ENCODE peak calls at places on chromosomes 6 and 20, in six cellular contexts. S is WERI-Rb-1; D is hippocampal formation; X is stimulated activated CD8-positive, alpha-beta memory T cell treated with anti-CD3 and anti-CD28 coated beads, Interleukin-2, amount 100 ng/mL, for 1 hour; O is esophagus squamous epithelium; U is occipital lobe. I is an unnamed sample.

GRCh38 chr6:142913511-142914047 is 31.4 kb downstream of the HIVEP2 start:
- DNase-seq in X (peak), O (no peak), U (no peak), D (no peak), S (no peak), I (no peak)

GRCh38 chr6:150492941-150493340 is 106.7 kb upstream of the PLEKHG1 start:
- DNase-seq in O (no peak), X (no peak), D (no peak), S (no peak), U (no peak), I (no peak)

GRCh38 chr6:89298680-89299450 is 16.2 kb downstream of the GABRR2 start:
- DNase-seq in U (no peak), S (peak), O (no peak), X (no peak), D (no peak), I (no peak)

GRCh38 chr6:19309661-19310060 is 527.5 kb upstream of the ID4 start:
- DNase-seq in U (no peak), X (no peak), D (no peak), S (no peak), O (no peak), I (no peak)

GRCh38 chr20:9306521-9306920 is 207.9 kb upstream of the LAMP5 start:
- DNase-seq in O (no peak), U (no peak), D (no peak), S (no peak), X (no peak), I (no peak)

GRCh38 chr6:151783692-151784091 is 23.8 kb upstream of the ESR1 start:
- DNase-seq in D (no peak), S (no peak), U (no peak), X (no peak), O (no peak), I (no peak)

GRCh38 chr20:20780127-20780822 is 67.8 kb upstream of the RALGAPA2 start:
- DNase-seq in O (no peak), S (no peak), X (no peak), U (peak), D (no peak), I (peak)

GRCh38 chr20:57672164-57672563 is 37.7 kb downstream of the PMEPA1 start:
- DNase-seq in X (no peak), S (no peak), D (no peak), O (no peak), U (no peak), I (peak)

GRCh38 chr6:40556881-40557280 is 30.3 kb downstream of the LRFN2 start:
- DNase-seq in D (no peak), X (no peak), U (no peak), S (peak), O (no peak), I (no peak)

GRCh38 chr20:3051385-3052019 is 5.7 kb downstream of the MRPS26 start:
- DNase-seq in U (no peak), O (no peak), S (no peak), D (no peak), X (no peak), I (no peak)

GRCh38 chr6:100370265-100370664 is 94.5 kb downstream of the SIM1 start:
- DNase-seq in U (no peak), D (no peak), S (no peak), O (no peak), X (no peak), I (no peak)

GRCh38 chr6:6785163-6785521 is 196.6 kb downstream of the LY86 start:
- DNase-seq in D (no peak), X (no peak), O (no peak), S (no peak), U (no peak), I (no peak)

GRCh38 chr6:161107779-161108380 is 116.3 kb downstream of the MAP3K4 start:
- DNase-seq in D (no peak), O (no peak), X (no peak), S (peak), U (no peak), I (no peak)

GRCh38 chr20:61949714-61950630 is 115.7 kb downstream of the TAF4 start:
- DNase-seq in U (no peak), X (no peak), S (no peak), D (no peak), O (no peak), I (no peak)

GRCh38 chr6:84379142-84379541 is 151.7 kb upstream of the CEP162 start:
- DNase-seq in D (no peak), S (no peak), X (no peak), O (no peak), U (no peak), I (no peak)

GRCh38 chr6:54198134-54198533 is 86.9 kb downstream of the MLIP start:
- DNase-seq in D (no peak), O (no peak), U (no peak), S (no peak), X (no peak), I (no peak)

GRCh38 chr20:37558779-37559178 is 31.1 kb upstream of the BLCAP start:
- DNase-seq in S (no peak), O (no peak), X (no peak), D (no peak), U (no peak), I (no peak)

GRCh38 chr20:45358282-45359068 is 4.5 kb upstream of the SYS1 start:
- DNase-seq in U (peak), S (no peak), O (no peak), D (peak), X (no peak), I (no peak)

GRCh38 chr6:75210885-75211739 is 5.3 kb upstream of the COL12A1 start:
- DNase-seq in U (no peak), X (no peak), S (peak), D (peak), O (no peak), I (peak)

GRCh38 chr20:23058240-23058639 is 8.8 kb upstream of the THBD start:
- DNase-seq in S (no peak), U (no peak), D (no peak), X (no peak), O (no peak), I (no peak)

GRCh38 chr20:49037962-49038387 is 8.1 kb upstream of the CSE1L start:
- DNase-seq in O (no peak), X (no peak), U (no peak), S (no peak), D (no peak), I (no peak)

GRCh38 chr6:135266675-135267074 is 85.6 kb downstream of the MYB start:
- DNase-seq in D (no peak), U (no peak), S (no peak), O (no peak), X (no peak), I (no peak)

GRCh38 chr6:35505985-35506384 is 6.7 kb downstream of the TULP1 start:
- DNase-seq in S (no peak), O (no peak), D (no peak), U (no peak), X (no peak), I (no peak)

GRCh38 chr6:19865178-19865577 is 28.0 kb downstream of the ID4 start:
- DNase-seq in U (no peak), O (no peak), S (no peak), X (no peak), D (no peak), I (peak)

GRCh38 chr20:8718214-8718613 is 350.7 kb upstream of the PLCB4 start:
- DNase-seq in D (no peak), X (no peak), O (no peak), U (no peak), S (peak), I (no peak)

GRCh38 chr6:76876922-76877553 is 586.3 kb downstream of the HTR1B start:
- DNase-seq in U (no peak), S (peak), X (no peak), D (no peak), O (no peak), I (no peak)

GRCh38 chr6:139882977-139883728 is 508.7 kb upstream of the CITED2 start:
- DNase-seq in D (no peak), S (no peak), O (no peak), X (no peak), U (no peak), I (no peak)

I was measured in NCI-H1436.